ENCODE peak calls at places on chromosomes 4 and X, in five cellular contexts. Z is K562, K is H1, U is HepG2, D is GM12878. H is an unnamed sample.

GRCh38 chr4:8599657-8600056 is 7.1 kb downstream of the CPZ start:
- DNase-seq in Z (peak), K (no peak), U (no peak), D (no peak), H (peak)

GRCh38 chr4:186039697-186040096 is 29.3 kb upstream of the TLR3 start:
- DNase-seq in Z (no peak), K (no peak), U (no peak), D (no peak), H (no peak)

GRCh38 chr4:8035371-8035780 is 95.7 kb upstream of the AFAP1 start:
- DNase-seq in Z (no peak), K (no peak), U (no peak), D (no peak), H (no peak)

GRCh38 chr4:159950707-159951106 is 847.8 kb downstream of the RAPGEF2 start:
- DNase-seq in Z (no peak), K (peak), U (no peak), D (no peak), H (no peak)

GRCh38 chrX:30593435-30594200 is 16.1 kb upstream of the TASL start:
- DNase-seq in Z (no peak), K (no peak), U (peak), D (no peak), H (peak)

GRCh38 chr4:8274772-8275241 is 5.3 kb downstream of the HTRA3 start:
- DNase-seq in Z (no peak), K (no peak), U (no peak), D (no peak), H (no peak)

GRCh38 chr4:1171306-1172227 is 816 bp downstream of the SPON2 start:
- DNase-seq in Z (no peak), K (no peak), U (no peak), D (no peak), H (no peak)

GRCh38 chr4:114108869-114109268 is 129.4 kb upstream of the ARSJ start:
- DNase-seq in Z (no peak), K (no peak), U (peak), D (peak), H (peak)

GRCh38 chr4:139728840-139729239 is 63.2 kb downstream of the MGST2 start:
- DNase-seq in Z (no peak), K (no peak), U (peak), D (no peak), H (no peak)

GRCh38 chr4:36533944-36534343 is 252.5 kb downstream of the DTHD1 start:
- DNase-seq in Z (no peak), K (no peak), U (no peak), D (no peak), H (no peak)

GRCh38 chr4:113289736-113290135 is 240.3 kb downstream of the ANK2 start:
- DNase-seq in Z (no peak), K (no peak), U (no peak), D (no peak), H (no peak)

GRCh38 chr4:16967722-16968121 is 69.3 kb upstream of the LDB2 start:
- DNase-seq in Z (no peak), K (no peak), U (no peak), D (no peak), H (no peak)

GRCh38 chr4:114911141-114911540 is 202.3 kb downstream of the NDST4 start:
- DNase-seq in Z (no peak), K (no peak), U (no peak), D (no peak), H (no peak)

GRCh38 chr4:121764702-121765367 is at the start of gene SMIM43:
- DNase-seq in Z (no peak), K (no peak), U (no peak), D (no peak), H (no peak)

GRCh38 chr4:76637704-76638361 is 202.8 kb downstream of the SHROOM3 start:
- DNase-seq in Z (no peak), K (no peak), U (no peak), D (no peak), H (peak)

GRCh38 chr4:18441676-18442075 is 420.1 kb upstream of the LCORL start:
- DNase-seq in Z (no peak), K (no peak), U (no peak), D (no peak), H (no peak)

GRCh38 chrX:111010151-111010550 is 85.8 kb upstream of the PAK3 start:
- DNase-seq in Z (no peak), K (no peak), U (no peak), D (no peak), H (no peak)

GRCh38 chrX:8042304-8042703 is 115.1 kb upstream of the PNPLA4 start:
- DNase-seq in Z (no peak), K (no peak), U (peak), D (no peak), H (no peak)

GRCh38 chr4:130545596-130545995 is 1449.6 kb downstream of the C4orf33 start:
- DNase-seq in Z (no peak), K (no peak), U (no peak), D (no peak), H (no peak)

GRCh38 chr4:136864580-136865185 is 667.6 kb downstream of the PCDH18 start:
- DNase-seq in Z (peak), K (no peak), U (peak), D (peak), H (peak)

GRCh38 chrX:110509778-110510510 is 151.3 kb downstream of the RTL9 start:
- DNase-seq in Z (no peak), K (no peak), U (no peak), D (no peak), H (no peak)

GRCh38 chrX:28278236-28278635 is 297.0 kb upstream of the DCAF8L1 start:
- DNase-seq in Z (no peak), K (no peak), U (no peak), D (no peak), H (no peak)

GRCh38 chr4:76546282-76547166 is 111.5 kb downstream of the SHROOM3 start:
- DNase-seq in Z (no peak), K (no peak), U (no peak), D (no peak), H (no peak)

GRCh38 chrX:22559506-22559905 is 286.8 kb downstream of the CBLL2 start:
- DNase-seq in Z (no peak), K (no peak), U (no peak), D (no peak), H (no peak)

GRCh38 chrX:145405012-145405411 is 157.7 kb downstream of the SPANXN1 start:
- DNase-seq in Z (peak), K (no peak), U (peak), D (no peak), H (peak)

GRCh38 chrX:140762061-140762460 is 52.5 kb downstream of the LINC00632 start:
- DNase-seq in Z (peak), K (no peak), U (peak), D (no peak), H (no peak)

GRCh38 chr4:165203541-165204461 is 3.6 kb upstream of the KLHL2 start:
- DNase-seq in Z (no peak), K (no peak), U (no peak), D (no peak), H (no peak)

GRCh38 chr4:180652533-180652932 is 1590.7 kb upstream of the TENM3 start:
- DNase-seq in Z (no peak), K (no peak), U (no peak), D (no peak), H (no peak)

GRCh38 chr4:6502147-6502546 is 29.7 kb upstream of the PPP2R2C start:
- DNase-seq in Z (no peak), K (no peak), U (no peak), D (peak), H (no peak)

GRCh38 chr4:40190880-40191815 is 5.7 kb upstream of the RHOH start:
- DNase-seq in Z (no peak), K (no peak), U (peak), D (no peak), H (no peak)

GRCh38 chr4:78092850-78093249 is 35.7 kb downstream of the FRAS1 start:
- DNase-seq in Z (no peak), K (peak), U (no peak), D (no peak), H (no peak)

GRCh38 chr4:133186210-133186609 is 37.1 kb downstream of the PCDH10 start:
- DNase-seq in Z (no peak), K (no peak), U (no peak), D (no peak), H (no peak)

GRCh38 chrX:53018627-53019026 is 30.0 kb upstream of the GPR173 start:
- DNase-seq in Z (no peak), K (no peak), U (peak), D (no peak), H (no peak)

GRCh38 chr4:86921608-86922252 is 13.1 kb upstream of the AFF1 start:
- DNase-seq in Z (no peak), K (no peak), U (no peak), D (no peak), H (no peak)

GRCh38 chrX:12958059-12958458 is 16.9 kb upstream of the TMSB4X start:
- DNase-seq in Z (no peak), K (no peak), U (no peak), D (peak), H (no peak)

GRCh38 chr4:46386570-46386969 is 3.4 kb downstream of the GABRA2 start:
- DNase-seq in Z (no peak), K (no peak), U (peak), D (no peak), H (no peak)

GRCh38 chrX:113222305-113222704 is 381.7 kb upstream of the AMOT start:
- DNase-seq in Z (no peak), K (no peak), U (no peak), D (no peak), H (no peak)

DNA sequence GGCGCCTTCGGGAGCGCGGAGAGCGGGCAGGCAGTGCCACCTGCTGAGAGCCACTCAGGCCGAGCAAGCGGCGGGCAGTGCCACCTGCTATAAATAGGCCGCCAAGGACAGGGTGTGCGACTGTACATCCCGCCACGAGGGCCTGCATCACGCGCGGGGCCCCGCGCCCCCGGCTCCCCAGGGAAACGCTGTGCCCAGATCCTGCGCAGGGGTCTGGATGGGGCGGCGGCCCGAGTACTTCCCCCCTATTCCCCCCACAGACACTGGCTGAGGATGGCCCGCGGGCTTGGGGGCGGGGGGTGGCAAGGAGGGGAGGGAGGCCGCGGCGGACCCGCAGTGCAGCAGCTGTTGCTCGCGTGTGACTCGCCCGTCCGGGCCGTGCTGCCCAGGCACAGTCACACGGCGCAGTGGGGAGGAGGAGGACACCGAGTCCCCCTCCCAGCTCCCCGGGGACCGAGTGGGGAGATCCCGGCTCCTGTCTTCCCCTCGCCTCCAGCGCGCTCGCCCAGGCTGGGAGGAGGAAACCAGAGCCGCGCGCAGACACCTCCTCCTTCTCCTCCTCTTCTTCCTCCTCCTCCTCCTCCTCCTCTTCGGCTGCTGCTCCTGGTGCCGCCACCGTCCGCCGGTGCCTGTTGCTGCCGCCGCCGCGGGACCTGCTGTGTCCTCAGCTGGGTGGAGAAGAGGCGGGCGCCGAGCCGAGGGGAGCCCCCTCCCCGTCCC is at the start of gene TBC1D1:
- DNase-seq in Z (no peak), K (no peak), U (no peak), D (no peak), H (no peak)
- TF ChIP-seq ZNF274 in Z (no peak), K (no peak), U (no peak), D (no peak), H (no peak)

GRCh38 chrX:69163936-69164741 is 1.1 kb downstream of the PJA1 start:
- DNase-seq in Z (peak), K (no peak), U (no peak), D (no peak), H (no peak)
- H3K27ac ChIP-seq in Z (no peak), K (no peak), U (no peak), D (no peak), H (no peak)

GRCh38 chr4:150961566-150961965 is 53.5 kb downstream of the LRBA start:
- DNase-seq in Z (no peak), K (no peak), U (no peak), D (no peak), H (no peak)

GRCh38 chr4:150962245-150962644 is 52.8 kb downstream of the LRBA start:
- DNase-seq in Z (no peak), K (no peak), U (no peak), D (no peak), H (no peak)

GRCh38 chr4:150964754-150965153 is 50.3 kb downstream of the LRBA start:
- DNase-seq in Z (no peak), K (no peak), U (no peak), D (no peak), H (no peak)

GRCh38 chr4:150960079-150960478 is 55.0 kb downstream of the LRBA start:
- DNase-seq in Z (peak), K (no peak), U (peak), D (no peak), H (no peak)

GRCh38 chr4:150960818-150961217 is 54.3 kb downstream of the LRBA start:
- DNase-seq in Z (peak), K (peak), U (peak), D (no peak), H (no peak)
- TF ChIP-seq ZNF274 in Z (no peak), K (no peak), U (no peak), D (no peak), H (no peak)

DNA sequence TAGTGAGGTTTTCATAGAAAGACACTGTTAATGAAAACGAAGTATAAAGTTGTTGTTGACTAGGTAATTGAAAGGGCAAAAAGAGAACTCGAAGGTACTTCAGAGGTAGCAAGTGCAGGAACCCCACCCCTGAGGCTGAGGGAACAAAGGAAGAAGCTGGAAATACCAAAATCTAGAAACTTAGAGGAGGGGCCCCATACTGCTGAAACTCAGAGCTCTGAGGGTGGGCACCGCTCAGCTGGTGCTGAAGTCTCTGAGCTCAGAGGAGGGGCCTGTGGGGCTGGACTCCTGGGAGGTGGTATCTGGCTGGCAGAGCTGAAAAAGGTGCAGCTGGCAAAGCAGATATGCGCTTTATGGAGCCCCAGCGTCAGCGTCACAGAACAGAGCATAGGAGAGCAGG is 152.1 kb upstream of the RPS6KA3 start:
- DNase-seq in Z (no peak), K (no peak), U (no peak), D (no peak), H (no peak)
- H3K27ac ChIP-seq in Z (no peak), K (no peak), U (no peak), D (peak), H (no peak)

DNA sequence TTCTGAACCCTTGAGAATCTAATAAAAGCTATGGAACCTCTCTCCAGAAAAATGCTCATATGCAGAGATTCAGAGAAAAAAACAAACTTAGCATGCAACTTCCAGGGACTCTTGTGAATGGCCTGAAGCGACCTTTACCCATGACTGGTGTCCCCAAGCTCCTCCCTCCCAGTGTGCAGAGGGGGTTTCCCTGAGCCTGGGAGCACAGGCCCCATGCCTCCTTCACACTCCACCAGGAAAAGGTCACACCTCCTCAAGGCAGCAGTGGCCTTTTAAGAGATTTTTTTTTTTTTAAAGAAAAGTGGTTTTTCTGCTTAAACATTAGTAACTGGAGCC is 13.3 kb upstream of the UBA6 start:
- DNase-seq in Z (no peak), K (no peak), U (no peak), D (no peak), H (no peak)
- TF ChIP-seq ZNF274 in Z (no peak), K (no peak), U (no peak), D (no peak), H (no peak)

DNA sequence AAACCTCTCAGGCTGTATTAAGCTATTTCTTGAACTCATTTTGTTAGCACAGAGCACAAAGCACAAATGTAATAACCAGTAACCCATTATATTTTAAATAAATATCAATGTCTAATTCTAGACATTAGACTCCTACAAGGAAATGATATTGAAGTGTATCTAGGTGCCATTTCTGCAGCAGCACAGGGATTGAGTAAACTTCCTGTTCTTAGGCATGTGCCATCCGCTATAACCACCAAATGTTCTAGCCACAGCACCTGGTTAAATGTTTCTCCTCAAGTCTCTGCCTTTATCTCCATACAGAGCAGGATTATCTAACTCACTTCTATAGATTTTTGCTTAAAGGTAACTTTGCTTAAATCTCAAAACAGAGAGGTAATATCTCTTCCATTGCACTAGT is 51.4 kb downstream of the SGMS2 start:
- DNase-seq in Z (no peak), K (no peak), U (no peak), D (no peak), H (no peak)
- H3K27ac ChIP-seq in Z (no peak), K (no peak), U (no peak), D (no peak), H (no peak)